ENCODE peak calls at places on chromosomes 7 and 10, in ten cellular contexts. G is GM23338; P is stimulated activated CD4-positive, alpha-beta T cell treated with anti-CD3 and anti-CD28 coated beads, Interleukin-4, amount 100 ng/mL, for 24 hours; O is stimulated activated CD8-positive, alpha-beta memory T cell treated with anti-CD3 and anti-CD28 coated beads, Interleukin-2, amount 100 ng/mL, for 48 hours; D is mesothelial cell of epicardium; U is anterior cingulate cortex; N is colonic mucosa; A is mucosa of gallbladder; Z is GOT3; M is DMS53. S is an unnamed sample.

GRCh38 chr10:35765039-35765662 is 123.1 kb upstream of the FZD8 start:
- DNase-seq in G (peak; percentile 51), P (no peak), O (no peak), D (no peak), U (no peak), N (peak; percentile 61), A (peak; percentile 70), Z (no peak), M (no peak), S (no peak)

GRCh38 chr10:68474021-68474420 is 2.2 kb upstream of the DNA2 start:
- DNase-seq in G (no peak), P (no peak), O (no peak), D (no peak), U (no peak), N (no peak), A (no peak), Z (no peak), M (no peak), S (no peak)

GRCh38 chr10:61626209-61626608 is 36.5 kb upstream of the CABCOCO1 start:
- DNase-seq in G (no peak), P (no peak), O (no peak), D (no peak), U (no peak), N (no peak), A (no peak), Z (no peak), M (peak; percentile 23), S (no peak)

GRCh38 chr10:68284007-68284406 is 47.9 kb upstream of the HNRNPH3 start:
- DNase-seq in G (no peak), P (no peak), O (no peak), D (no peak), U (no peak), N (no peak), A (no peak), Z (no peak), M (no peak), S (no peak)

GRCh38 chr10:55098452-55098851 is 297.4 kb upstream of the PCDH15 start:
- DNase-seq in G (peak; percentile 44), P (no peak), O (no peak), D (no peak), U (no peak), N (no peak), A (no peak), Z (no peak), M (no peak), S (no peak)

GRCh38 chr7:32102432-32102851 is 32.2 kb upstream of the PDE1C start:
- DNase-seq in G (no peak), P (no peak), O (no peak), D (no peak), U (no peak), N (no peak), A (no peak), Z (no peak), M (no peak), S (no peak)

GRCh38 chr10:4246881-4247358 is 461.9 kb upstream of the KLF6 start:
- DNase-seq in G (no peak), P (no peak), O (no peak), D (no peak), U (no peak), N (no peak), A (no peak), Z (no peak), M (no peak), S (no peak)

GRCh38 chr7:64628192-64628591 is 37.7 kb upstream of the ZNF107 start:
- DNase-seq in G (no peak), P (no peak), O (no peak), D (no peak), U (no peak), N (no peak), A (no peak), Z (no peak), M (no peak), S (no peak)

GRCh38 chr10:130080461-130080814 is 30.2 kb downstream of the C10orf143 start:
- DNase-seq in G (no peak), P (no peak), O (no peak), D (no peak), U (no peak), N (no peak), A (no peak), Z (no peak), M (no peak), S (no peak)

GRCh38 chr7:156639426-156640256 is 933 bp upstream of the RNF32 start:
- DNase-seq in G (peak; percentile 53), P (no peak), O (no peak), D (no peak), U (no peak), N (no peak), A (no peak), Z (no peak), M (peak; percentile 93), S (no peak)

GRCh38 chr10:76082956-76083355 is 651.5 kb downstream of the LRMDA start:
- DNase-seq in G (peak; percentile 98), P (no peak), O (no peak), D (no peak), U (no peak), N (no peak), A (no peak), Z (no peak), M (peak; percentile 9), S (no peak)

GRCh38 chr7:47786557-47787248 is 161.6 kb downstream of the PKD1L1 start:
- DNase-seq in G (peak; percentile 34), P (no peak), O (no peak), D (peak; percentile 67), U (no peak), N (peak; percentile 22), A (peak; percentile 59), Z (peak; percentile 79), M (peak; percentile 85), S (peak; percentile 90)

GRCh38 chr7:155913719-155914118 is 101.5 kb upstream of the SHH start:
- DNase-seq in G (no peak), P (no peak), O (no peak), D (no peak), U (no peak), N (no peak), A (no peak), Z (no peak), M (no peak), S (no peak)

GRCh38 chr10:69483988-69484387 is 32.7 kb downstream of the TSPAN15 start:
- DNase-seq in G (no peak), P (no peak), O (no peak), D (no peak), U (no peak), N (no peak), A (no peak), Z (no peak), M (no peak), S (no peak)

GRCh38 chr10:44774676-44775401 is 136.3 kb upstream of the TMEM72 start:
- DNase-seq in G (no peak), P (no peak), O (no peak), D (no peak), U (no peak), N (no peak), A (no peak), Z (no peak), M (no peak), S (peak; percentile 83)

GRCh38 chr7:84187813-84188212 is 6.8 kb downstream of the SEMA3A start:
- DNase-seq in G (no peak), P (no peak), O (no peak), D (no peak), U (no peak), N (no peak), A (no peak), Z (no peak), M (peak; percentile 21), S (no peak)

GRCh38 chr7:150823484-150824126 is 23.0 kb downstream of the TMEM176A start:
- DNase-seq in G (no peak), P (no peak), O (no peak), D (no peak), U (no peak), N (no peak), A (no peak), Z (no peak), M (no peak), S (peak; percentile 57)

GRCh38 chr10:2744547-2745212 is 322.7 kb upstream of the PFKP start:
- DNase-seq in G (no peak), P (no peak), O (no peak), D (no peak), U (no peak), N (no peak), A (no peak), Z (no peak), M (no peak), S (no peak)

GRCh38 chr10:71771204-71771603 is 2.1 kb downstream of the VSIR start:
- DNase-seq in G (no peak), P (no peak), O (no peak), D (no peak), U (no peak), N (no peak), A (no peak), Z (no peak), M (no peak), S (no peak)

GRCh38 chr10:48672596-48673255 is 11.9 kb upstream of the WDFY4 start:
- DNase-seq in G (no peak), P (no peak), O (no peak), D (no peak), U (no peak), N (no peak), A (no peak), Z (no peak), M (no peak), S (peak; percentile 78)

GRCh38 chr10:613217-613616 is 76.3 kb downstream of the DIP2C start:
- DNase-seq in G (peak; percentile 33), P (no peak), O (no peak), D (peak; percentile 62), U (no peak), N (peak; percentile 82), A (peak; percentile 80), Z (no peak), M (peak; percentile 98), S (no peak)

GRCh38 chr7:26197153-26198115 is 3.1 kb downstream of the HNRNPA2B1 start:
- DNase-seq in G (no peak), P (no peak), O (no peak), D (no peak), U (no peak), N (no peak), A (no peak), Z (no peak), M (peak; percentile 27), S (no peak)